ENCODE peak calls at places on chromosomes 12 and 14, in five cellular contexts. One of them, this sample, is unnamed.

GRCh38 chr14:25132734-25133422 is 82.9 kb upstream of the STXBP6 start:
- DNase-seq in testis: peak; percentile 81
- DNase-seq in SW480: peak; percentile 75
- DNase-seq in H54: peak; percentile 28
- DNase-seq in lower leg skin: peak; percentile 89
- DNase-seq in this sample: no peak

GRCh38 chr12:32083489-32083888 is 23.2 kb upstream of the BICD1 start:
- DNase-seq in testis: no peak
- DNase-seq in SW480: no peak
- DNase-seq in H54: no peak
- DNase-seq in lower leg skin: no peak
- DNase-seq in this sample: peak; percentile 59

GRCh38 chr12:101051901-101052550 is 158.0 kb downstream of the SLC5A8 start:
- DNase-seq in testis: peak; percentile 20
- DNase-seq in SW480: peak; percentile 90
- DNase-seq in H54: peak; percentile 40
- DNase-seq in lower leg skin: no peak
- DNase-seq in this sample: peak; percentile 50

GRCh38 chr14:89231426-89232113 is 185.5 kb downstream of the FOXN3 start:
- DNase-seq in testis: no peak
- DNase-seq in SW480: no peak
- DNase-seq in H54: no peak
- DNase-seq in lower leg skin: no peak
- DNase-seq in this sample: no peak

GRCh38 chr12:19338405-19338804 is 100.9 kb upstream of the AEBP2 start:
- DNase-seq in testis: no peak
- DNase-seq in SW480: no peak
- DNase-seq in H54: no peak
- DNase-seq in lower leg skin: no peak
- DNase-seq in this sample: no peak

GRCh38 chr14:93720076-93720815 is 68.0 kb downstream of the PRIMA1 start:
- DNase-seq in testis: no peak
- DNase-seq in SW480: no peak
- DNase-seq in H54: no peak
- DNase-seq in lower leg skin: peak; percentile 80
- DNase-seq in this sample: no peak

GRCh38 chr14:65287264-65288131 is 125.0 kb upstream of the FUT8 start:
- DNase-seq in testis: no peak
- DNase-seq in SW480: peak; percentile 84
- DNase-seq in H54: no peak
- DNase-seq in lower leg skin: no peak
- DNase-seq in this sample: no peak

GRCh38 chr12:71846322-71846940 is 6.9 kb downstream of the TBC1D15 start:
- DNase-seq in testis: no peak
- DNase-seq in SW480: peak; percentile 33
- DNase-seq in H54: no peak
- DNase-seq in lower leg skin: no peak
- DNase-seq in this sample: no peak

GRCh38 chr12:107992870-107993451 is 136.1 kb upstream of the WSCD2 start:
- DNase-seq in testis: peak; percentile 48
- DNase-seq in SW480: peak; percentile 66
- DNase-seq in H54: peak; percentile 9
- DNase-seq in lower leg skin: no peak
- DNase-seq in this sample: no peak

GRCh38 chr14:103948442-103948841 is 6.1 kb upstream of the RD3L start:
- DNase-seq in testis: no peak
- DNase-seq in SW480: no peak
- DNase-seq in H54: no peak
- DNase-seq in lower leg skin: no peak
- DNase-seq in this sample: no peak

GRCh38 chr12:18171571-18171970 is 81.6 kb upstream of the RERGL start:
- DNase-seq in testis: no peak
- DNase-seq in SW480: no peak
- DNase-seq in H54: no peak
- DNase-seq in lower leg skin: no peak
- DNase-seq in this sample: no peak

GRCh38 chr14:50599700-50600444 is 39.9 kb downstream of the ATL1 start:
- DNase-seq in testis: no peak
- DNase-seq in SW480: peak; percentile 39
- DNase-seq in H54: no peak
- DNase-seq in lower leg skin: no peak
- DNase-seq in this sample: no peak

GRCh38 chr12:25827747-25828146 is 130.7 kb upstream of the RASSF8 start:
- DNase-seq in testis: no peak
- DNase-seq in SW480: no peak
- DNase-seq in H54: no peak
- DNase-seq in lower leg skin: no peak
- DNase-seq in this sample: no peak

GRCh38 chr12:2402180-2402579 is 349.4 kb downstream of the CACNA1C start:
- DNase-seq in testis: no peak
- DNase-seq in SW480: no peak
- DNase-seq in H54: no peak
- DNase-seq in lower leg skin: no peak
- DNase-seq in this sample: no peak

GRCh38 chr12:32534698-32535097 is 135.3 kb downstream of the FGD4 start:
- DNase-seq in testis: no peak
- DNase-seq in SW480: no peak
- DNase-seq in H54: no peak
- DNase-seq in lower leg skin: no peak
- DNase-seq in this sample: no peak

GRCh38 chr14:89190779-89191513 is 226.1 kb downstream of the FOXN3 start:
- DNase-seq in testis: no peak
- DNase-seq in SW480: no peak
- DNase-seq in H54: no peak
- DNase-seq in lower leg skin: no peak
- DNase-seq in this sample: no peak